ENCODE peak calls at places on chromosome 10, in five cellular contexts. H is cardiac muscle cell, M is heart left ventricle, I is right lobe of liver, T is Peyer's patch. J is an unnamed sample.
A peak's percentile ranks its signal among the peaks of the same experiment; 100 is the strongest.

GRCh38 chr10:124693801-124694416 is 50.3 kb downstream of the FAM53B start:
- DNase-seq in I (no peak), T (no peak), H (peak; percentile 57), M (peak; percentile 55), J (no peak)

GRCh38 chr10:99080275-99080816 is 155.3 kb downstream of the HPSE2 start:
- DNase-seq in I (no peak), H (no peak), T (no peak), M (no peak), J (no peak)

GRCh38 chr10:59454289-59454919 is 92.1 kb upstream of the FAM13C start:
- DNase-seq in M (no peak), I (no peak), H (no peak), T (no peak), J (no peak)

GRCh38 chr10:25522946-25523608 is 348.3 kb downstream of the GPR158 start:
- DNase-seq in M (no peak), I (no peak), H (peak; percentile 17), T (no peak), J (no peak)

GRCh38 chr10:88668465-88668864 is 4.2 kb downstream of the LIPF start:
- DNase-seq in I (no peak), H (no peak), M (no peak), T (no peak), J (no peak)

GRCh38 chr10:35822316-35822715 is 180.2 kb upstream of the FZD8 start:
- DNase-seq in M (peak; percentile 88), T (peak; percentile 51), H (peak; percentile 62), I (no peak), J (no peak)

GRCh38 chr10:22244855-22245254 is 27.0 kb upstream of the EBLN1 start:
- DNase-seq in M (no peak), H (no peak), I (no peak), T (no peak), J (no peak)

GRCh38 chr10:89954787-89955566 is 253.6 kb downstream of the KIF20B start:
- DNase-seq in H (no peak), T (no peak), M (no peak), I (no peak), J (peak; percentile 21)

GRCh38 chr10:34808789-34809745 is 6.0 kb downstream of the PARD3 start:
- DNase-seq in T (no peak), I (no peak), M (no peak), H (peak; percentile 53), J (no peak)

GRCh38 chr10:73859441-73860049 is 14.8 kb downstream of the CAMK2G start:
- DNase-seq in H (no peak), I (no peak), M (no peak), T (peak; percentile 80), J (no peak)

GRCh38 chr10:60863796-60864195 is 80.2 kb downstream of the RHOBTB1 start:
- DNase-seq in I (no peak), T (no peak), H (no peak), M (no peak), J (no peak)

GRCh38 chr10:133087679-133088523 is at the start of gene ADGRA1:
- DNase-seq in I (no peak), H (peak; percentile 58), T (no peak), M (no peak), J (no peak)

GRCh38 chr10:26378763-26379361 is 59.3 kb upstream of the APBB1IP start:
- DNase-seq in H (no peak), M (no peak), T (no peak), I (no peak), J (no peak)

GRCh38 chr10:33441561-33441960 is 107.1 kb upstream of the NRP1 start:
- DNase-seq in T (no peak), I (no peak), H (no peak), M (no peak), J (no peak)

GRCh38 chr10:77555591-77556212 is 81.9 kb downstream of the KCNMA1 start:
- DNase-seq in M (no peak), T (no peak), I (no peak), H (no peak), J (no peak)

GRCh38 chr10:98444314-98445006 is 2.3 kb downstream of the HPS1 start:
- DNase-seq in T (no peak), H (no peak), I (no peak), M (no peak), J (no peak)

GRCh38 chr10:11823122-11823988 is at the start of gene PROSER2:
- DNase-seq in M (peak; percentile 40), I (peak; percentile 68), T (peak; percentile 52), H (peak; percentile 78), J (peak; percentile 64)

GRCh38 chr10:20677340-20677739 is 219.8 kb downstream of the NEBL start:
- DNase-seq in T (no peak), M (no peak), H (no peak), I (no peak), J (no peak)

GRCh38 chr10:133308431-133309110 is at the start of the genes TUBGCP2 and ZNF511:
- DNase-seq in I (peak; percentile 91), H (peak; percentile 88), M (peak; percentile 90), T (peak; percentile 93), J (peak; percentile 82)

DNA sequence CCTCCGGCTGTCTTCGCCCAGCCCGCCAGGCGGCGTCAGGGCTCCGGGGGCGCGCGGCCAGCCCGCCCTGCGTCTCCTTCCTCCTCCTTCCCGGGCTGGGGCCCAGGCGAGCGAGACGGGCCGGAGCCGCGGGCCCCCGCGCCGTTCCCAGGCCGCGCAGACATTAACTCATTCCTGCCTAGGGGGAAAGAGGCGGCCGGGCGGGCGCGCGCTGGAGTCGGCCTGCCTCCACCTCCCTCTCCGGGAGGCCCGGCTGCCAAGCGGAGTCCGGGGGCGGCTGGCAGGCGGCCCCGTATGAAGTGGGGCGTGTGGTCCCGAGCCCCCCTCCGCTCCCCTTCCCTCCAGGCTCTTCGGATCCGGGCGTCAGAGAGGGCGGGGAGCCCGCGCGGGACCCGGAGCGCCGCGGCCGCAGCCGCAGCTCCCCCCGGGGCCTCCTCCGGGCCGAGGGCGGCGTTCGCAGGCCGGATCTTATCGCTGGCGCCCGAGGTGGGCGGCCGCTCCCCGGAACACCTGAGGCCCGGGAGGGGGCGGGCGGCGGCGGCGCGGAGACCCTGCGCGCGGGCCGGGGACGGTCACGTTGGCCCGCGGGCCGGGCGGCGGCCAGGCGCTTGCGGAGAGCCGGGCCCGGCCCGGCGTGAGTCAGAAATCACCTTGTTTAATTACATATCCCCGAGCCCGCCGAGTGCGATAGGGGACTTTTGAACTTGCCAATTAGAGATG is 43.1 kb downstream of the LDB3 start:
- DNase-seq in H (peak; percentile 93), M (peak; percentile 89), T (peak; percentile 93), I (peak; percentile 87), J (peak; percentile 91)
- TF ChIP-seq CTCF in H (peak; percentile 78), M (peak; percentile 93), T (peak; percentile 99), I (peak; percentile 84), J (peak; percentile 86)

GRCh38 chr10:102628451-102628911 is 15.8 kb upstream of the TRIM8 start:
- DNase-seq in T (no peak), H (no peak), M (peak; percentile 85), I (peak; percentile 72), J (peak; percentile 64)
- H3K27ac ChIP-seq in T (peak overlapping the region; percentile 60), H (peak overlapping the region; percentile 94), M (peak overlapping the region; percentile 85), I (peak overlapping the region; percentile 93), J (peak overlapping the region; percentile 78)

GRCh38 chr10:115572740-115573455 is 479.7 kb downstream of the ATRNL1 start:
- DNase-seq in T (no peak), I (no peak), M (no peak), H (peak; percentile 19), J (peak; percentile 3)
- TF ChIP-seq CTCF in T (no peak), I (peak; percentile 39), M (no peak), H (peak; percentile 9), J (no peak)

DNA sequence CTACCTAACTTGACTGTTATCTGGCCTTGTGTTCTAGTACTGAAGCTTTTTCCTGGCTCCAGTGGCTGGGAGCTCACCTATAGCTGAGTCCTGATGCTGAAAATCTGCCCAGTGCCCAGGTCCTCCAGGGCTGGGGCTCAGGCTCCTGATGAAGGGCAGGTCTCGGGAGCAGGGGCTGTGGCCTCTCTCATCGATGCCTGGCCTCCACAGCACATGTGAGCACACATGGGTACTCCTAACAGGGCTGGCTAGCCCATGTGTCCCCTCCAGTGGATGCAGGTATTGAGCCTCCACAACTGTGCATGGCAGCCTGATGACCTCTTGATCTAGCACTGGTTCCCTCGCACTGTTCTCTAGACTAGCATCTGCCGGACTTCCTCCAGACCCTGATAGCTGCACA is 34.9 kb downstream of the PLAC9 start:
- DNase-seq in M (no peak), H (no peak), T (no peak), I (no peak), J (no peak)
- H3K27ac ChIP-seq in M (peak overlapping the region; percentile 71), H (peak overlapping the region; percentile 39), T (no peak overlapping the region), I (no peak overlapping the region), J (peak overlapping the region; percentile 38)

DNA sequence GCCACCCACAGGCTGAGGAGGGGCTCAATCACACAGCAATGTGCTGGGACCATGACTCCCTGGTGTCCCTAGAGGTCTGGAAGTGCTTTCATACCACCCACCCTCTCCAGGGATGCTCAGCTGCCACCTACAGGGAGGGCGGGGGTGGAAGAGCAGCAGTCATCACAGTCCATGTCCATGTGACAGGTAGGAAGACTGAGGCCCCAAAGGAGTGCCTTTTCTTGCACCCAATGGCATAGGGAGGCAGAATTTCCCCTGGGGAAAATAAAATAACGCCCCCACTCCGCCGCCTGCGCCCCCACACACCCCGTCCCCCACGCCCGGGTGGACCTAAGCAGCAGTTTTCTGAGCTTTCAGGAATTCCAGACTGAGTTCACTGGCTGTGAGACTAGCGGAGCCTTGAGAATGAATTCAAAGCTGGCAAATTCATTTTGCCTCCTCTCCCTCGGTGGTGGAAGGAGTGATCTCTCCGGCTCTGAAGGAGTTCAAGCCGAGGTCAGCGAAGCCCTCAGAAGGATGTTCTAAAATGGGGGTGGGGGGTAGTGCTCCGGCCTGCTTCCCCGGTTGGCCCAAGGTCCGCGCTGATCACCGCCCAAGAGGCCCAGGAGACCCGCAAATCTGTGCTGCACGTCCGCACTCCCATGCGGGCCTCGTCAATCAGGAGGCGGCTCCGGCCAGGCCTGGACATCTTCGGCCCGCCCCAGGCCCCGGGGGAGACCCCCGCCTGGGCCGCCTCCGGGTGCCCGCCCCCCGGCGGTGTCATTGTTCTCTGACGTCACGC is 2.1 kb upstream of the ZMIZ1 start:
- DNase-seq in I (no peak), M (no peak), H (peak; percentile 55), T (no peak), J (no peak)
- TF ChIP-seq CTCF in I (peak; percentile 20), M (peak; percentile 33), H (peak; percentile 19), T (peak; percentile 40), J (no peak)

DNA sequence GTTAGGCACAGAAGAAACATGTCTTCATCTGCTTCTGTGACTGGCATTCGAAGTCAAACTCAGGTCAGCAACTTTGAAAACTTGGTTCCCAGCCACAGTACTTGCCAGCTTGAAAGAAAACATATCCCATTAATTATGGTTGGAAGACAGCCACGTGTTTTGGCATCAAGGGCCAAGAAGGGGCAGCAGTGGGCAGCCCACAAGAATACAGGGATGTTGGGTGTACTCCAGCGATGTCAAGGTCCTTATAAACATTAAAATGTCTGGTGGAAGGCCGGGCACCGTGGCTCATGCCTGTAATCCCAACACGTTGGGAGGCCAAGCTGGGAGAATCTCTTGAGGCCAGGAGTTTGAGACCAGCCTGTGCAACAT is 29.5 kb downstream of the JCAD start:
- DNase-seq in M (no peak), I (no peak), H (no peak), T (no peak), J (no peak)
- H3K27ac ChIP-seq in M (peak overlapping the region; percentile 69), I (no peak overlapping the region), H (no peak overlapping the region), T (no peak overlapping the region), J (no peak overlapping the region)

GRCh38 chr10:97140284-97140846 is 45.4 kb downstream of the SLIT1 start:
- DNase-seq in I (no peak), T (no peak), M (no peak), H (no peak), J (no peak)

GRCh38 chr10:97138777-97139317 is 46.9 kb downstream of the SLIT1 start:
- DNase-seq in T (no peak), H (peak; percentile 77), M (no peak), I (no peak), J (no peak)

GRCh38 chr10:97139651-97140283 is 46.0 kb downstream of the SLIT1 start:
- DNase-seq in H (no peak), T (no peak), I (no peak), M (no peak), J (no peak)

GRCh38 chr10:97136744-97137143 is 49.0 kb downstream of the SLIT1 start:
- DNase-seq in H (no peak), T (no peak), M (no peak), I (no peak), J (no peak)

GRCh38 chr10:97138174-97138573 is 47.6 kb downstream of the SLIT1 start:
- DNase-seq in T (peak; percentile 59), H (no peak), M (no peak), I (peak; percentile 70), J (peak; percentile 22)
- TF ChIP-seq CTCF in T (peak; percentile 52), H (no peak), M (no peak), I (peak; percentile 60), J (no peak)